ENCODE peak calls at places on chromosomes 13 and 19, in seven cellular contexts. One of them, this sample, is unnamed.

GRCh38 chr19:53424968-53425597 is 6.7 kb upstream of the ZNF761 start:
- DNase-seq in stomach: peak
- DNase-seq in GM12878: peak
- DNase-seq in HCT116: no peak
- DNase-seq in spleen: peak
- DNase-seq in upper lobe of left lung: peak
- DNase-seq in suprapubic skin: peak
- DNase-seq in this sample: peak

GRCh38 chr13:102913924-102914628 is 68.2 kb downstream of the ERCC5 start:
- DNase-seq in stomach: peak
- DNase-seq in GM12878: no peak
- DNase-seq in HCT116: no peak
- DNase-seq in spleen: no peak
- DNase-seq in upper lobe of left lung: no peak
- DNase-seq in suprapubic skin: no peak
- DNase-seq in this sample: no peak

GRCh38 chr13:52371736-52372247 is 34.2 kb downstream of the THSD1 start:
- DNase-seq in stomach: no peak
- DNase-seq in GM12878: no peak
- DNase-seq in HCT116: peak
- DNase-seq in spleen: no peak
- DNase-seq in upper lobe of left lung: no peak
- DNase-seq in suprapubic skin: no peak
- DNase-seq in this sample: no peak

GRCh38 chr13:51823861-51824260 is 19.9 kb upstream of the DHRS12 start:
- DNase-seq in stomach: no peak
- DNase-seq in GM12878: no peak
- DNase-seq in HCT116: no peak
- DNase-seq in spleen: no peak
- DNase-seq in upper lobe of left lung: no peak
- DNase-seq in suprapubic skin: no peak
- DNase-seq in this sample: no peak

GRCh38 chr13:112703935-112704633 is 14.2 kb downstream of the ATP11A start:
- DNase-seq in stomach: no peak
- DNase-seq in GM12878: no peak
- DNase-seq in HCT116: no peak
- DNase-seq in spleen: peak
- DNase-seq in upper lobe of left lung: peak
- DNase-seq in suprapubic skin: peak
- DNase-seq in this sample: no peak

GRCh38 chr13:111861766-111862366 is 205.1 kb upstream of the SOX1 start:
- DNase-seq in stomach: no peak
- DNase-seq in GM12878: no peak
- DNase-seq in HCT116: no peak
- DNase-seq in spleen: no peak
- DNase-seq in upper lobe of left lung: no peak
- DNase-seq in suprapubic skin: no peak
- DNase-seq in this sample: peak

GRCh38 chr13:112246731-112247470 is 129.3 kb upstream of the SPACA7 start:
- DNase-seq in stomach: no peak
- DNase-seq in GM12878: no peak
- DNase-seq in HCT116: no peak
- DNase-seq in spleen: peak
- DNase-seq in upper lobe of left lung: no peak
- DNase-seq in suprapubic skin: no peak
- DNase-seq in this sample: peak

GRCh38 chr13:29847501-29847983 is 2.9 kb downstream of the UBL3 start:
- DNase-seq in stomach: no peak
- DNase-seq in GM12878: no peak
- DNase-seq in HCT116: no peak
- DNase-seq in spleen: no peak
- DNase-seq in upper lobe of left lung: no peak
- DNase-seq in suprapubic skin: no peak
- DNase-seq in this sample: no peak

GRCh38 chr19:5480427-5480836 is 25.2 kb downstream of the ZNRF4 start:
- DNase-seq in stomach: peak
- DNase-seq in GM12878: no peak
- DNase-seq in HCT116: peak
- DNase-seq in spleen: no peak
- DNase-seq in upper lobe of left lung: no peak
- DNase-seq in suprapubic skin: no peak
- DNase-seq in this sample: no peak

GRCh38 chr19:19628499-19629134 is 597 bp upstream of the LPAR2 start:
- DNase-seq in stomach: peak
- DNase-seq in GM12878: no peak
- DNase-seq in HCT116: peak
- DNase-seq in spleen: peak
- DNase-seq in upper lobe of left lung: peak
- DNase-seq in suprapubic skin: no peak
- DNase-seq in this sample: no peak

GRCh38 chr13:96817336-96817941 is 176.8 kb downstream of the OXGR1 start:
- DNase-seq in stomach: no peak
- DNase-seq in GM12878: no peak
- DNase-seq in HCT116: peak
- DNase-seq in spleen: no peak
- DNase-seq in upper lobe of left lung: no peak
- DNase-seq in suprapubic skin: no peak
- DNase-seq in this sample: no peak

GRCh38 chr19:19443902-19444693 is 38.6 kb downstream of the GATAD2A start:
- DNase-seq in stomach: no peak
- DNase-seq in GM12878: no peak
- DNase-seq in HCT116: no peak
- DNase-seq in spleen: no peak
- DNase-seq in upper lobe of left lung: no peak
- DNase-seq in suprapubic skin: no peak
- DNase-seq in this sample: no peak

GRCh38 chr13:27667946-27668345 is 46.3 kb downstream of the POLR1D start:
- DNase-seq in stomach: no peak
- DNase-seq in GM12878: no peak
- DNase-seq in HCT116: no peak
- DNase-seq in spleen: no peak
- DNase-seq in upper lobe of left lung: no peak
- DNase-seq in suprapubic skin: no peak
- DNase-seq in this sample: no peak

GRCh38 chr13:110886475-110887241 is 28.2 kb downstream of the ANKRD10 start:
- DNase-seq in stomach: no peak
- DNase-seq in GM12878: no peak
- DNase-seq in HCT116: no peak
- DNase-seq in spleen: no peak
- DNase-seq in upper lobe of left lung: no peak
- DNase-seq in suprapubic skin: no peak
- DNase-seq in this sample: no peak

GRCh38 chr19:51637362-51637978 is 7.3 kb upstream of the SIGLEC5 start:
- DNase-seq in stomach: no peak
- DNase-seq in GM12878: no peak
- DNase-seq in HCT116: no peak
- DNase-seq in spleen: no peak
- DNase-seq in upper lobe of left lung: no peak
- DNase-seq in suprapubic skin: no peak
- DNase-seq in this sample: no peak

GRCh38 chr19:46610413-46610775 is 9.3 kb downstream of the CALM3 start:
- DNase-seq in stomach: no peak
- DNase-seq in GM12878: no peak
- DNase-seq in HCT116: no peak
- DNase-seq in spleen: peak
- DNase-seq in upper lobe of left lung: no peak
- DNase-seq in suprapubic skin: no peak
- DNase-seq in this sample: no peak

GRCh38 chr13:112748947-112749346 is 59.1 kb downstream of the ATP11A start:
- DNase-seq in stomach: no peak
- DNase-seq in GM12878: no peak
- DNase-seq in HCT116: no peak
- DNase-seq in spleen: peak
- DNase-seq in upper lobe of left lung: peak
- DNase-seq in suprapubic skin: no peak
- DNase-seq in this sample: no peak

GRCh38 chr13:46165485-46166220 is 16.3 kb downstream of the LCP1 start:
- DNase-seq in stomach: no peak
- DNase-seq in GM12878: peak
- DNase-seq in HCT116: no peak
- DNase-seq in spleen: no peak
- DNase-seq in upper lobe of left lung: no peak
- DNase-seq in suprapubic skin: no peak
- DNase-seq in this sample: no peak

GRCh38 chr19:1991018-1991390 is 24.5 kb downstream of the BTBD2 start:
- DNase-seq in stomach: no peak
- DNase-seq in GM12878: no peak
- DNase-seq in HCT116: no peak
- DNase-seq in spleen: no peak
- DNase-seq in upper lobe of left lung: no peak
- DNase-seq in suprapubic skin: no peak
- DNase-seq in this sample: no peak

GRCh38 chr19:1173845-1174809 is at the start of gene SBNO2:
- DNase-seq in stomach: peak
- DNase-seq in GM12878: no peak
- DNase-seq in HCT116: peak
- DNase-seq in spleen: peak
- DNase-seq in upper lobe of left lung: peak
- DNase-seq in suprapubic skin: peak
- DNase-seq in this sample: peak

GRCh38 chr13:62684359-62684758 is 1268.7 kb upstream of the PCDH20 start:
- DNase-seq in stomach: no peak
- DNase-seq in GM12878: no peak
- DNase-seq in HCT116: no peak
- DNase-seq in spleen: no peak
- DNase-seq in upper lobe of left lung: no peak
- DNase-seq in suprapubic skin: no peak
- DNase-seq in this sample: no peak

GRCh38 chr19:35744688-35745327 is 410 bp downstream of the U2AF1L4 start:
- DNase-seq in stomach: peak
- DNase-seq in GM12878: peak
- DNase-seq in HCT116: peak
- DNase-seq in spleen: peak
- DNase-seq in upper lobe of left lung: peak
- DNase-seq in suprapubic skin: peak
- DNase-seq in this sample: peak
- TF ChIP-seq POLR2AphosphoS5 in stomach: no peak
- TF ChIP-seq POLR2AphosphoS5 in GM12878: peak
- TF ChIP-seq POLR2AphosphoS5 in HCT116: peak
- TF ChIP-seq POLR2AphosphoS5 in spleen: peak
- TF ChIP-seq POLR2AphosphoS5 in upper lobe of left lung: no peak
- TF ChIP-seq POLR2AphosphoS5 in suprapubic skin: peak
- TF ChIP-seq POLR2AphosphoS5 in this sample: no peak

GRCh38 chr13:41960700-41961697 is at the start of gene VWA8:
- DNase-seq in stomach: peak
- DNase-seq in GM12878: no peak
- DNase-seq in HCT116: peak
- DNase-seq in spleen: peak
- DNase-seq in upper lobe of left lung: peak
- DNase-seq in suprapubic skin: peak
- DNase-seq in this sample: peak
- TF ChIP-seq POLR2A in stomach: no peak
- TF ChIP-seq POLR2A in GM12878: peak
- TF ChIP-seq POLR2A in HCT116: peak
- TF ChIP-seq POLR2A in spleen: no peak
- TF ChIP-seq POLR2A in upper lobe of left lung: peak
- TF ChIP-seq POLR2A in suprapubic skin: peak
- TF ChIP-seq POLR2A in this sample: no peak

DNA sequence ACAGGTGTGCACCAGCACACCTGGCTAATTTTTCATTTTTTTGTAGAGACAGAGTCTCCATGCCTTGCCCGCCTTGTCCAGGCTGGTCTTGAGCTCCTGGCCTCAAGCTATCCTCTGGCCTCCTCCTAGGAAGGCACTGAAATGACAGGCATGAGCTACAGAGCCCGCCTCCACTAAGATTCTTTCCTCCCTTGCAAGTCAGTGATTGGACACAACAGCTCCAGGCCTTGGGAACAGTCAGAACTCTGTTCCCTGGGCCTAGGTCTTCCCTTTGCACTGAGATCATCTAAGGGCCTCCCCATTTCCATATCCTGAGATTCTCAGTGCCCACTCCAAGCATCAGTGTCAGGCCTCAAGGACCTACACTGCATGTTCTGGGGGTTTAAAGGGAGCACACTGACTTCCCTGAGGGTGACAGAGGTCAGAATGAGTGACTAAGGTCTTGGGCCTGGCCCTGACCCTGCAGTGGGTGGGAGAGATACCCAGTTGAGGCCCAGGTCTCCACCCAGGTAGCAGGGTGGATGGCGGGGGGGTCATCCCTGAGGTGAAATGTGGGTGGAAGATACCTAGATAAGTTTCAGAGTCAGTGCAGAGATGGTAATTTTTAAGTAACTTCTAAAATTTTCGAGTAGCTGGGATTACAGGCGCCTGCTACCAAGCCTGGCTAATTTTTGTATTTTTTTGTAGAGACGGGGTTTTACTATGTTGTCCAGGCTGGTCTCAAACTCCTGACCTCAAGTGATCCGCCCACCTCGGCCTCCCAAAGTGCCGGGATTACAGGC is 17.3 kb upstream of the ERCC1 start:
- DNase-seq in stomach: no peak
- DNase-seq in GM12878: no peak
- DNase-seq in HCT116: no peak
- DNase-seq in spleen: no peak
- DNase-seq in upper lobe of left lung: no peak
- DNase-seq in suprapubic skin: no peak
- DNase-seq in this sample: no peak
- TF ChIP-seq CTCF in stomach: no peak
- TF ChIP-seq CTCF in GM12878: no peak
- TF ChIP-seq CTCF in HCT116: no peak
- TF ChIP-seq CTCF in spleen: no peak
- TF ChIP-seq CTCF in upper lobe of left lung: no peak
- TF ChIP-seq CTCF in suprapubic skin: no peak
- TF ChIP-seq CTCF in this sample: no peak

GRCh38 chr13:107066355-107066754 is 498.4 kb upstream of the ARGLU1 start:
- DNase-seq in stomach: no peak
- DNase-seq in GM12878: no peak
- DNase-seq in HCT116: no peak
- DNase-seq in spleen: no peak
- DNase-seq in upper lobe of left lung: no peak
- DNase-seq in suprapubic skin: no peak
- DNase-seq in this sample: no peak

GRCh38 chr13:107067381-107067780 is 499.4 kb upstream of the ARGLU1 start:
- DNase-seq in stomach: no peak
- DNase-seq in GM12878: no peak
- DNase-seq in HCT116: no peak
- DNase-seq in spleen: no peak
- DNase-seq in upper lobe of left lung: no peak
- DNase-seq in suprapubic skin: no peak
- DNase-seq in this sample: no peak

DNA sequence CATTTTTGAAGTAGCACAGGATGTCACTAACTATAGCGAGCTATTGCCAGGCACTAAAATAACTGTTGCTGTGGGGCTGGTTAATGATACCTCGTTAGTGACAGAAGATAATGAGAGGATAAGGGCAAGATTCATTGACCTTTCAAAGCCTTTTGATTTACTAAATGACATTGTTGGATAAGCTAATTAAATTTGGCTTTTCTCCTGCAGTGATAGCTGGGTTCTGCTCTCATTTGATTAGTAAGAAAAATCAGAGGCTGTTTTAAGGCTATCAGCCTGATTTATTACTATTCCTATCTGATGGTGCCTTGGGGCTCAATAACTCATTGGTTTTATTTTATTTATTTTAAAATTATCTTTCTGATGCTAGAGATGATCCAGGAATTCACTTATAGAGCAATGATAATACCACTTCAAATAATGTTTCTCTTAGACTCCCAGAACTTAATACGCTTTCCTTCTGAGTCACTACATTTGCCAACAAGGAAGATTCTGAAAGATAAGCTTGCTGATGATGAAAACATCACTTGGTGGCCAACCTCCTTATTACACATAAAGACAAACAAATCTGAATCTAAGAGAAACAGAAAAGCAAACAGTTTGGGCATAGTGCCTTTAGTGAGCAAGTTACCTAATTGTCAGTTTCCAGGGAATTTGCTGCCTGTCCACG is 501.3 kb upstream of the ARGLU1 start:
- DNase-seq in stomach: no peak
- DNase-seq in GM12878: no peak
- DNase-seq in HCT116: no peak
- DNase-seq in spleen: no peak
- DNase-seq in upper lobe of left lung: no peak
- DNase-seq in suprapubic skin: no peak
- DNase-seq in this sample: no peak
- TF ChIP-seq POLR2AphosphoS5 in stomach: no peak
- TF ChIP-seq POLR2AphosphoS5 in GM12878: no peak
- TF ChIP-seq POLR2AphosphoS5 in HCT116: no peak
- TF ChIP-seq POLR2AphosphoS5 in spleen: no peak
- TF ChIP-seq POLR2AphosphoS5 in upper lobe of left lung: no peak
- TF ChIP-seq POLR2AphosphoS5 in suprapubic skin: no peak
- TF ChIP-seq POLR2AphosphoS5 in this sample: no peak